ENCODE peak calls at places on chromosome 15, in nine cellular contexts. T, D, C, Z, V, J, F, R and M are unnamed samples.

GRCh38 chr15:82051664-82052063 is 5.8 kb upstream of the MEX3B start:
- DNase-seq in T (no peak), D (peak; percentile 40), C (no peak), Z (no peak), V (no peak), J (no peak), F (peak; percentile 80), R (no peak), M (no peak)

GRCh38 chr15:91100561-91101355 is 701 bp downstream of the SV2B start:
- DNase-seq in T (no peak), D (peak; percentile 27), C (no peak), Z (no peak), V (no peak), J (no peak), F (no peak), R (peak; percentile 18), M (no peak)

GRCh38 chr15:37109952-37110630 is 9.7 kb upstream of the MEIS2 start:
- DNase-seq in T (no peak), D (peak; percentile 77), C (no peak), Z (no peak), V (peak; percentile 89), J (no peak), F (no peak), R (peak; percentile 66), M (peak; percentile 69)

GRCh38 chr15:74866090-74866489 is 7.1 kb downstream of the SCAMP2 start:
- DNase-seq in T (peak; percentile 64), D (peak; percentile 12), C (no peak), Z (no peak), V (no peak), J (no peak), F (peak; percentile 73), R (no peak), M (no peak)

GRCh38 chr15:61936528-61937195 is 123.6 kb downstream of the VPS13C start:
- DNase-seq in T (no peak), D (no peak), C (no peak), Z (no peak), V (no peak), J (no peak), F (no peak), R (no peak), M (no peak)

GRCh38 chr15:72369964-72370363 is 5.8 kb downstream of the HEXA start:
- DNase-seq in T (no peak), D (no peak), C (no peak), Z (no peak), V (no peak), J (no peak), F (no peak), R (no peak), M (no peak)

GRCh38 chr15:71649894-71650293 is 160.5 kb upstream of the NR2E3 start:
- DNase-seq in T (no peak), D (no peak), C (no peak), Z (peak; percentile 27), V (no peak), J (no peak), F (no peak), R (no peak), M (no peak)

GRCh38 chr15:71011503-71012155 is 103.6 kb upstream of the THSD4 start:
- DNase-seq in T (peak; percentile 57), D (no peak), C (no peak), Z (peak; percentile 47), V (no peak), J (no peak), F (peak; percentile 35), R (peak; percentile 60), M (no peak)

GRCh38 chr15:85764649-85765277 is 30.0 kb downstream of the KLHL25 start:
- DNase-seq in T (no peak), D (no peak), C (no peak), Z (no peak), V (no peak), J (no peak), F (no peak), R (no peak), M (no peak)

GRCh38 chr15:82875411-82876003 is 66.1 kb downstream of the WHAMM start:
- DNase-seq in T (peak; percentile 11), D (no peak), C (no peak), Z (no peak), V (no peak), J (no peak), F (peak; percentile 81), R (no peak), M (no peak)

GRCh38 chr15:90780916-90781315 is 63.8 kb downstream of the BLM start:
- DNase-seq in T (no peak), D (no peak), C (no peak), Z (peak; percentile 23), V (no peak), J (no peak), F (no peak), R (no peak), M (no peak)

GRCh38 chr15:29990035-29990434 is 92.7 kb upstream of the GOLGA8J start:
- DNase-seq in T (no peak), D (no peak), C (no peak), Z (no peak), V (no peak), J (no peak), F (no peak), R (no peak), M (no peak)

GRCh38 chr15:91942676-91943417 is 89.3 kb downstream of the SLCO3A1 start:
- DNase-seq in T (peak; percentile 78), D (peak; percentile 78), C (no peak), Z (peak; percentile 18), V (peak; percentile 94), J (no peak), F (peak; percentile 79), R (no peak), M (peak; percentile 83)

GRCh38 chr15:25784876-25785642 is 78.1 kb downstream of the ATP10A start:
- DNase-seq in T (no peak), D (no peak), C (no peak), Z (no peak), V (peak; percentile 58), J (no peak), F (peak; percentile 82), R (no peak), M (no peak)

GRCh38 chr15:67433495-67434099 is 87.3 kb upstream of the C15orf61 start:
- DNase-seq in T (peak; percentile 48), D (peak; percentile 40), C (peak; percentile 28), Z (peak; percentile 52), V (peak; percentile 69), J (no peak), F (peak; percentile 57), R (peak; percentile 74), M (no peak)

GRCh38 chr15:90581771-90582471 is 52.2 kb downstream of the CRTC3 start:
- DNase-seq in T (no peak), D (no peak), C (no peak), Z (no peak), V (no peak), J (no peak), F (no peak), R (no peak), M (no peak)

GRCh38 chr15:85401108-85401765 is 20.8 kb downstream of the AKAP13 start:
- DNase-seq in T (no peak), D (no peak), C (no peak), Z (peak; percentile 44), V (no peak), J (no peak), F (no peak), R (no peak), M (no peak)

GRCh38 chr15:96367436-96368200 is 37.1 kb downstream of the NR2F2 start:
- DNase-seq in T (no peak), D (no peak), C (no peak), Z (no peak), V (no peak), J (no peak), F (no peak), R (peak; percentile 65), M (no peak)

GRCh38 chr15:53210653-53211052 is 420.5 kb upstream of the ONECUT1 start:
- DNase-seq in T (no peak), D (no peak), C (no peak), Z (no peak), V (no peak), J (no peak), F (no peak), R (no peak), M (no peak)

GRCh38 chr15:91853968-91854943 is 748 bp downstream of the SLCO3A1 start:
- DNase-seq in T (peak; percentile 40), D (peak; percentile 78), C (no peak), Z (no peak), V (peak; percentile 71), J (peak; percentile 26), F (peak; percentile 24), R (peak; percentile 60), M (peak; percentile 65)

GRCh38 chr15:101799665-101800064 is 3.6 kb upstream of the OR4F6 start:
- DNase-seq in T (no peak), D (no peak), C (no peak), Z (no peak), V (no peak), J (no peak), F (no peak), R (no peak), M (no peak)

GRCh38 chr15:100111103-100112060 is 230.4 kb downstream of the ADAMTS17 start:
- DNase-seq in T (peak; percentile 22), D (peak; percentile 73), C (no peak), Z (no peak), V (peak; percentile 80), J (no peak), F (peak; percentile 97), R (no peak), M (no peak)

GRCh38 chr15:52540374-52541012 is 11.8 kb upstream of the MYO5A start:
- DNase-seq in T (no peak), D (no peak), C (no peak), Z (no peak), V (no peak), J (no peak), F (no peak), R (peak; percentile 8), M (peak; percentile 38)

GRCh38 chr15:65638681-65639089 is 16.9 kb downstream of the SLC24A1 start:
- DNase-seq in T (peak; percentile 74), D (no peak), C (peak; percentile 40), Z (peak; percentile 78), V (no peak), J (peak; percentile 7), F (peak; percentile 68), R (peak; percentile 92), M (no peak)

GRCh38 chr15:63582179-63582578 is 15.0 kb upstream of the FBXL22 start:
- DNase-seq in T (no peak), D (no peak), C (no peak), Z (no peak), V (no peak), J (no peak), F (no peak), R (no peak), M (no peak)

GRCh38 chr15:60734846-60735245 is 255.9 kb upstream of the ICE2 start:
- DNase-seq in T (no peak), D (no peak), C (no peak), Z (no peak), V (no peak), J (no peak), F (no peak), R (no peak), M (no peak)

GRCh38 chr15:100202309-100202943 is 139.3 kb downstream of the ADAMTS17 start:
- DNase-seq in T (no peak), D (no peak), C (no peak), Z (no peak), V (no peak), J (no peak), F (no peak), R (no peak), M (peak; percentile 7)

GRCh38 chr15:30046414-30046813 is 36.3 kb upstream of the GOLGA8J start:
- DNase-seq in T (no peak), D (no peak), C (no peak), Z (no peak), V (no peak), J (no peak), F (no peak), R (no peak), M (no peak)

GRCh38 chr15:65921780-65922179 is 52.5 kb downstream of the RAB11A start:
- DNase-seq in T (no peak), D (no peak), C (no peak), Z (peak; percentile 58), V (no peak), J (no peak), F (no peak), R (no peak), M (no peak)

GRCh38 chr15:22895465-22896190 is 57.2 kb downstream of the NIPA2 start:
- DNase-seq in T (peak; percentile 85), D (no peak), C (no peak), Z (peak; percentile 59), V (no peak), J (no peak), F (peak; percentile 86), R (no peak), M (no peak)